ENCODE peak calls at places on chromosome 14, in ten cellular contexts. H is epithelial cell of prostate; O is stimulated activated CD8-positive, alpha-beta memory T cell treated with anti-CD3 and anti-CD28 coated beads, Interleukin-2, amount 100 ng/mL, for 1 hour; I is brain microvascular endothelial cell; J is astrocyte of the spinal cord; B is pons; D is stimulated activated naive CD4-positive, alpha-beta T cell; Z is Ammon's horn; P is GM10248; T is T-helper 1 cell. Q is an unnamed sample.

GRCh38 chr14:105465209-105466031 is 9.2 kb upstream of the CRIP2 start:
- DNase-seq in H (no peak), O (no peak), I (no peak), J (peak; percentile 30), B (no peak), D (no peak), Z (no peak), P (no peak), T (no peak), Q (no peak)

GRCh38 chr14:78683206-78683605 is 513.0 kb downstream of the NRXN3 start:
- DNase-seq in H (no peak), O (no peak), I (no peak), J (no peak), B (no peak), D (no peak), Z (no peak), P (no peak), T (no peak), Q (no peak)

GRCh38 chr14:103546651-103547454 is 15.6 kb downstream of the BAG5 start:
- DNase-seq in H (no peak), O (peak; percentile 64), I (peak; percentile 32), J (peak; percentile 30), B (peak; percentile 73), D (peak; percentile 44), Z (peak; percentile 84), P (peak; percentile 91), T (peak; percentile 77), Q (peak; percentile 68)

GRCh38 chr14:106843951-106844483 is 1317.6 kb downstream of the TMEM121 start:
- DNase-seq in H (no peak), O (no peak), I (no peak), J (no peak), B (peak; percentile 3), D (peak; percentile 25), Z (peak; percentile 12), P (peak; percentile 36), T (peak; percentile 18), Q (no peak)

GRCh38 chr14:83309211-83309610 is 1775.6 kb upstream of the SEL1L start:
- DNase-seq in H (no peak), O (no peak), I (no peak), J (no peak), B (no peak), D (no peak), Z (no peak), P (no peak), T (no peak), Q (no peak)

GRCh38 chr14:52961060-52961639 is 10.3 kb upstream of the FERMT2 start:
- DNase-seq in H (peak; percentile 10), O (no peak), I (peak; percentile 65), J (peak; percentile 67), B (peak; percentile 66), D (peak; percentile 39), Z (peak; percentile 72), P (peak; percentile 63), T (peak; percentile 44), Q (peak; percentile 37)

GRCh38 chr14:92309968-92310367 is 13.0 kb upstream of the SLC24A4 start:
- DNase-seq in H (no peak), O (no peak), I (no peak), J (no peak), B (no peak), D (no peak), Z (no peak), P (no peak), T (no peak), Q (no peak)

GRCh38 chr14:92677087-92677668 is 71.2 kb downstream of the LGMN start:
- DNase-seq in H (no peak), O (no peak), I (no peak), J (no peak), B (peak; percentile 71), D (no peak), Z (peak; percentile 75), P (peak; percentile 89), T (no peak), Q (no peak)

GRCh38 chr14:51479584-51480305 is 172.0 kb upstream of the FRMD6 start:
- DNase-seq in H (no peak), O (no peak), I (no peak), J (no peak), B (no peak), D (no peak), Z (no peak), P (no peak), T (no peak), Q (no peak)

GRCh38 chr14:59354666-59355065 is 110.5 kb downstream of the GPR135 start:
- DNase-seq in H (peak; percentile 90), O (no peak), I (no peak), J (no peak), B (no peak), D (no peak), Z (no peak), P (no peak), T (no peak), Q (no peak)

GRCh38 chr14:75022655-75023054 is 19.9 kb downstream of the EIF2B2 start:
- DNase-seq in H (no peak), O (no peak), I (no peak), J (peak; percentile 8), B (no peak), D (no peak), Z (no peak), P (no peak), T (no peak), Q (no peak)

GRCh38 chr14:104202259-104203070 is 64.1 kb downstream of the KIF26A start:
- DNase-seq in H (no peak), O (no peak), I (no peak), J (no peak), B (peak; percentile 4), D (no peak), Z (peak; percentile 33), P (no peak), T (no peak), Q (no peak)

GRCh38 chr14:76346391-76347160 is 29.4 kb upstream of the ESRRB start:
- DNase-seq in H (no peak), O (no peak), I (no peak), J (no peak), B (no peak), D (no peak), Z (no peak), P (no peak), T (no peak), Q (no peak)

GRCh38 chr14:65237956-65238355 is 135.6 kb upstream of the MAX start:
- DNase-seq in H (no peak), O (no peak), I (no peak), J (no peak), B (no peak), D (no peak), Z (no peak), P (no peak), T (no peak), Q (no peak)

GRCh38 chr14:77099425-77100167 is 1.5 kb downstream of the CIPC start:
- DNase-seq in H (no peak), O (no peak), I (peak; percentile 40), J (peak; percentile 71), B (peak; percentile 96), D (no peak), Z (peak; percentile 78), P (no peak), T (no peak), Q (no peak)

GRCh38 chr14:73997108-73997943 is 21.8 kb downstream of the ENTPD5 start:
- DNase-seq in H (no peak), O (no peak), I (no peak), J (no peak), B (no peak), D (no peak), Z (no peak), P (no peak), T (no peak), Q (no peak)

GRCh38 chr14:55912344-55912743 is 205.9 kb upstream of the PELI2 start:
- DNase-seq in H (no peak), O (no peak), I (no peak), J (no peak), B (no peak), D (no peak), Z (no peak), P (no peak), T (no peak), Q (no peak)

GRCh38 chr14:56810341-56810740 is at the start of gene OTX2:
- DNase-seq in H (no peak), O (no peak), I (no peak), J (no peak), B (no peak), D (no peak), Z (no peak), P (no peak), T (no peak), Q (no peak)

GRCh38 chr14:67487937-67488893 is at the start of gene TMEM229B:
- DNase-seq in H (no peak), O (peak; percentile 36), I (peak; percentile 5), J (peak; percentile 17), B (peak; percentile 51), D (peak; percentile 79), Z (peak; percentile 43), P (peak; percentile 92), T (peak; percentile 53), Q (peak; percentile 57)

GRCh38 chr14:99863059-99863458 is 69.8 kb downstream of the EML1 start:
- DNase-seq in H (no peak), O (no peak), I (no peak), J (no peak), B (no peak), D (no peak), Z (no peak), P (no peak), T (no peak), Q (no peak)

GRCh38 chr14:69291891-69292586 is 32.1 kb downstream of the GALNT16 start:
- DNase-seq in H (no peak), O (no peak), I (no peak), J (peak; percentile 26), B (no peak), D (no peak), Z (no peak), P (no peak), T (no peak), Q (no peak)

GRCh38 chr14:104326848-104327247 is 188.5 kb downstream of the KIF26A start:
- DNase-seq in H (no peak), O (no peak), I (no peak), J (no peak), B (no peak), D (no peak), Z (no peak), P (no peak), T (no peak), Q (no peak)

GRCh38 chr14:80669416-80669815 is 272.1 kb downstream of the CEP128 start:
- DNase-seq in H (no peak), O (no peak), I (no peak), J (peak; percentile 22), B (no peak), D (no peak), Z (no peak), P (no peak), T (no peak), Q (no peak)

GRCh38 chr14:92906823-92907222 is 16.1 kb upstream of the CHGA start:
- DNase-seq in H (no peak), O (no peak), I (no peak), J (no peak), B (no peak), D (no peak), Z (no peak), P (no peak), T (no peak), Q (no peak)

GRCh38 chr14:21385170-21385904 is 1.5 kb upstream of the SUPT16H start:
- DNase-seq in H (no peak), O (no peak), I (no peak), J (no peak), B (peak; percentile 10), D (no peak), Z (peak; percentile 14), P (peak; percentile 58), T (no peak), Q (no peak)

GRCh38 chr14:79842270-79842669 is 369.0 kb downstream of the DIO2 start:
- DNase-seq in H (peak; percentile 3), O (no peak), I (peak; percentile 89), J (peak; percentile 71), B (no peak), D (no peak), Z (no peak), P (no peak), T (no peak), Q (no peak)

GRCh38 chr14:53209370-53209769 is 56.2 kb upstream of the DDHD1 start:
- DNase-seq in H (no peak), O (no peak), I (no peak), J (no peak), B (peak; percentile 36), D (no peak), Z (peak; percentile 32), P (no peak), T (no peak), Q (no peak)

GRCh38 chr14:45103806-45104205 is 19.9 kb downstream of the PRPF39 start:
- DNase-seq in H (no peak), O (no peak), I (no peak), J (no peak), B (no peak), D (no peak), Z (no peak), P (no peak), T (no peak), Q (no peak)

Q was measured in central memory CD8-positive, alpha-beta T cell.